ENCODE peak calls at places on chromosome 18, in seven cellular contexts. M, A, R, C, X, Y and S are unnamed samples.

GRCh38 chr18:23553887-23554286 is 32.4 kb downstream of the NPC1 start:
- DNase-seq in M (no peak), A (no peak), R (no peak), C (no peak), X (no peak), Y (no peak), S (no peak)

GRCh38 chr18:13320133-13320532 is 101.6 kb downstream of the LDLRAD4 start:
- DNase-seq in M (no peak), A (no peak), R (no peak), C (no peak), X (no peak), Y (no peak), S (no peak)

GRCh38 chr18:13481820-13482640 is 244.3 kb downstream of the FAM210A start:
- DNase-seq in M (no peak), A (no peak), R (no peak), C (no peak), X (peak; percentile 42), Y (peak; percentile 51), S (peak; percentile 46)

GRCh38 chr18:42706618-42707017 is 408.9 kb downstream of the RIT2 start:
- DNase-seq in M (no peak), A (no peak), R (no peak), C (no peak), X (no peak), Y (no peak), S (no peak)

GRCh38 chr18:57230861-57231260 is 84.0 kb downstream of the BOD1L2 start:
- DNase-seq in M (no peak), A (no peak), R (no peak), C (no peak), X (no peak), Y (no peak), S (no peak)

GRCh38 chr18:68740966-68741365 is 26.1 kb upstream of the TMX3 start:
- DNase-seq in M (no peak), A (no peak), R (no peak), C (no peak), X (no peak), Y (no peak), S (no peak)

GRCh38 chr18:22169889-22170420 is 566 bp downstream of the GATA6 start:
- DNase-seq in M (peak; percentile 7), A (peak; percentile 32), R (no peak), C (no peak), X (no peak), Y (no peak), S (no peak)

GRCh38 chr18:3693385-3693784 is 243.4 kb downstream of the TGIF1 start:
- DNase-seq in M (no peak), A (no peak), R (no peak), C (no peak), X (no peak), Y (no peak), S (no peak)

GRCh38 chr18:14970027-14970426 is 222.1 kb downstream of the ANKRD30B start:
- DNase-seq in M (no peak), A (no peak), R (no peak), C (no peak), X (no peak), Y (no peak), S (no peak)

GRCh38 chr18:57813245-57813644 is 10.1 kb upstream of the ATP8B1 start:
- DNase-seq in M (peak; percentile 48), A (no peak), R (no peak), C (no peak), X (no peak), Y (no peak), S (no peak)

GRCh38 chr18:43935051-43935412 is 657.7 kb upstream of the SYT4 start:
- DNase-seq in M (no peak), A (no peak), R (no peak), C (no peak), X (no peak), Y (no peak), S (no peak)

GRCh38 chr18:48914581-48915251 is 36.0 kb downstream of the SMAD7 start:
- DNase-seq in M (no peak), A (no peak), R (no peak), C (no peak), X (no peak), Y (no peak), S (no peak)

GRCh38 chr18:5285326-5285725 is 10.2 kb downstream of the ZBTB14 start:
- DNase-seq in M (no peak), A (peak; percentile 43), R (no peak), C (no peak), X (no peak), Y (no peak), S (no peak)

GRCh38 chr18:77055429-77056310 is 76.9 kb downstream of the MBP start:
- DNase-seq in M (no peak), A (no peak), R (no peak), C (no peak), X (no peak), Y (no peak), S (no peak)

GRCh38 chr18:48104703-48105102 is 174.2 kb upstream of the SMAD2 start:
- DNase-seq in M (no peak), A (no peak), R (no peak), C (no peak), X (no peak), Y (no peak), S (no peak)

GRCh38 chr18:72940509-72940908 is 72.7 kb upstream of the NETO1 start:
- DNase-seq in M (no peak), A (no peak), R (no peak), C (no peak), X (no peak), Y (no peak), S (no peak)

GRCh38 chr18:22505136-22505535 is 87.4 kb upstream of the CTAGE1 start:
- DNase-seq in M (no peak), A (no peak), R (no peak), C (no peak), X (no peak), Y (no peak), S (no peak)

GRCh38 chr18:10343778-10344177 is 110.7 kb upstream of the APCDD1 start:
- DNase-seq in M (no peak), A (no peak), R (no peak), C (no peak), X (no peak), Y (no peak), S (no peak)

GRCh38 chr18:1483386-1483785 is 578.7 kb downstream of the ADCYAP1 start:
- DNase-seq in M (no peak), A (no peak), R (no peak), C (no peak), X (no peak), Y (no peak), S (no peak)

GRCh38 chr18:2420367-2420766 is 150.9 kb downstream of the METTL4 start:
- DNase-seq in M (no peak), A (no peak), R (no peak), C (no peak), X (no peak), Y (no peak), S (no peak)

GRCh38 chr18:75207298-75208054 is 1.5 kb downstream of the PTGR3 start:
- DNase-seq in M (peak; percentile 44), A (no peak), R (no peak), C (no peak), X (no peak), Y (no peak), S (no peak)

GRCh38 chr18:50194623-50195532 is at the start of gene MYO5B:
- DNase-seq in M (peak; percentile 63), A (peak; percentile 86), R (peak; percentile 79), C (no peak), X (peak; percentile 66), Y (no peak), S (peak; percentile 75)

GRCh38 chr18:38402509-38402908 is 836.9 kb upstream of the CELF4 start:
- DNase-seq in M (no peak), A (no peak), R (no peak), C (peak; percentile 17), X (no peak), Y (no peak), S (no peak)

GRCh38 chr18:1968801-1969498 is 602.4 kb downstream of the METTL4 start:
- DNase-seq in M (no peak), A (no peak), R (no peak), C (no peak), X (no peak), Y (no peak), S (no peak)

GRCh38 chr18:35939166-35939565 is 33.3 kb upstream of the RMP24 start:
- DNase-seq in M (no peak), A (no peak), R (no peak), C (no peak), X (no peak), Y (no peak), S (no peak)

DNA sequence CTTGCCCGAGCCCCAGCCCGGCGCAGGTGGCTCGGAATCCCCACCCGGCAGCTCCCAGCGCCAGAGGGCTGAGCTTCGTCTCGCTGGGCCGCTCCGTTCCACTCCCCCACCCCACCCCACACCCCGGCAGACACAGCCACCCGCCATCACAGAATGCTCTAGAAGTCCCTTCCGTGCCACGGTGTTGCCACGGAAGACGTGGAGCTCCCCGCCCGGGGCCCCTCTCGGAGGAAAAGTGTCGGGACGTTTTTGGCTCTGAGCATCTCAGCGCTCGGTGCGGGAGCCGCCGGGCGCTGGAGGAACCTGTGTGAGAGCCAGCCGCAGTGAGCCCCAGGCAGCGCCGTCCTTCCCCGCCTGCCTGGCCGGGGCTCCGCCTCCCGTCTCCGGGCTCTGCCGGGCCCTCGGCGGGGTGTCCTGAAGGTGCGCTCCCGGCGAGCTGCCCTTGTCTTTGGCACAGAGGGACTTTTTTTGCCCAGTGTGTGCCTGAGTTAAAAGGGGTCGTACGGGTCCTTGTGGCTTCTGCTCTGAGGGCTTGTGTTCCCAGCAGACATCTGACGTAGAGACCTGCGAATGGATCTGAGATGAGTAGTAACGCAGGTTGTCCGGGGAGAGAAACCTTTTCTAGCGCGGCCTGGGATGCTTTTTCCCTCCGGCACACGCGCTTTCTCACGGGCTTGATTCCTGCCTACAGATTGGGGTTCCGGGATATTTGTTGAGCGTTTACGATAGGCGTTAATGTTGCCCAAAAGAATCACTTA is 1.8 kb downstream of the ZCCHC2 start:
- DNase-seq in M (no peak), A (peak; percentile 74), R (peak; percentile 22), C (no peak), X (peak; percentile 37), Y (no peak), S (no peak)
- TF ChIP-seq TAF1 in M (peak; percentile 14), A (no peak), R (no peak), C (no peak), X (no peak), Y (no peak), S (no peak)

GRCh38 chr18:79644006-79644665 is 35.5 kb upstream of the CTDP1 start:
- DNase-seq in M (peak; percentile 50), A (peak; percentile 93), R (peak; percentile 90), C (no peak), X (peak; percentile 90), Y (peak; percentile 15), S (peak; percentile 93)
- TF ChIP-seq TAF1 in M (no peak), A (no peak), R (no peak), C (no peak), X (no peak), Y (no peak), S (no peak)

GRCh38 chr18:8609711-8610441 is 639 bp downstream of the RAB12 start:
- DNase-seq in M (no peak), A (peak; percentile 65), R (no peak), C (no peak), X (no peak), Y (no peak), S (no peak)
- TF ChIP-seq TAF1 in M (peak; percentile 18), A (no peak), R (no peak), C (no peak), X (no peak), Y (no peak), S (no peak)

DNA sequence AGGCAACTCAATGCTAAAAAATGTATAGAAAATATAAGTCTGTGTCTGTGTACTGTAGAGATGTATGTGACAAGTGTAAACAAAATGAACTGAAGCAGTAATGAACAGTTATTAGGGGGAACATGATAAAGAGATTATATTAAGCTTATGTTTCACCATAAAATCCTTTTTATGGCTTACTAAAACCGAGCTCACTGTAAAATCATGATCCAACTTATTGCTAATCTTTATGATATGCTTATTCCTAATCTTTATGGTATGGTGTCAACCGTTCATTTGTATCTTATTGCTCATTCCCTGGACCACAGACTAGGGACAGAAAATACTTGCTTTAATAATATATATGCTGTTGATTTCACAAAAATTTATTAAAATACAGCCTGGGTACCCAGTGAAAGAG is 62.1 kb downstream of the TNFRSF11A start:
- DNase-seq in M (no peak), A (no peak), R (no peak), C (no peak), X (no peak), Y (no peak), S (no peak)
- TF ChIP-seq TAF1 in M (no peak), A (no peak), R (no peak), C (no peak), X (no peak), Y (no peak), S (no peak)